ENCODE peak calls at places on chromosomes 16 and 17, in seven cellular contexts. P, R, Q, G, J, F and U are unnamed samples. For H3K9me3, the result is how much of the 10 kb centered on the place peaks cover.

GRCh38 chr17:79545251-79546005 is 65.4 kb downstream of the RBFOX3 start:
- DNase-seq in P (no peak), R (no peak), Q (no peak), G (no peak), J (no peak), F (no peak), U (no peak)

GRCh38 chr16:72891291-72892227 is 156.4 kb downstream of the ZFHX3 start:
- DNase-seq in P (no peak), R (no peak), Q (no peak), G (no peak), J (no peak), F (no peak), U (no peak)

GRCh38 chr16:49280022-49280741 is 1.5 kb downstream of the CBLN1 start:
- DNase-seq in P (peak), R (no peak), Q (no peak), G (no peak), J (no peak), F (no peak), U (no peak)

GRCh38 chr17:17071531-17072360 is 29.5 kb downstream of the MPRIP start:
- DNase-seq in P (no peak), R (no peak), Q (no peak), G (no peak), J (no peak), F (no peak), U (no peak)

GRCh38 chr17:27512511-27513346 is 56.5 kb downstream of the KSR1 start:
- DNase-seq in P (no peak), R (no peak), Q (no peak), G (peak), J (no peak), F (no peak), U (no peak)

GRCh38 chr16:56910654-56911539 is 21.0 kb upstream of the HERPUD1 start:
- DNase-seq in P (no peak), R (no peak), Q (no peak), G (peak), J (no peak), F (no peak), U (no peak)

GRCh38 chr17:45040459-45040858 is 11.0 kb downstream of the DCAKD start:
- DNase-seq in P (peak), R (no peak), Q (no peak), G (no peak), J (no peak), F (no peak), U (no peak)

GRCh38 chr17:31195305-31195704 is 100.5 kb downstream of the NF1 start:
- DNase-seq in P (no peak), R (no peak), Q (no peak), G (no peak), J (no peak), F (no peak), U (no peak)

GRCh38 chr17:49676276-49676868 is 1.5 kb downstream of the SPOP start:
- DNase-seq in P (peak), R (peak), Q (no peak), G (peak), J (no peak), F (no peak), U (peak)

GRCh38 chr17:45848868-45849535 is 4.3 kb downstream of the SPPL2C start:
- DNase-seq in P (no peak), R (no peak), Q (no peak), G (no peak), J (no peak), F (no peak), U (no peak)

GRCh38 chr16:24731722-24732419 is 2.4 kb downstream of the TNRC6A start:
- DNase-seq in P (no peak), R (no peak), Q (no peak), G (no peak), J (no peak), F (no peak), U (peak)

GRCh38 chr16:19804538-19805323 is 79.9 kb downstream of the GPRC5B start:
- DNase-seq in P (peak), R (peak), Q (peak), G (no peak), J (no peak), F (peak), U (peak)

GRCh38 chr16:10744370-10745030 is 858 bp downstream of the NUBP1 start:
- DNase-seq in P (no peak), R (no peak), Q (no peak), G (peak), J (no peak), F (no peak), U (no peak)

GRCh38 chr16:89658221-89658879 is 714 bp downstream of the SPATA33 start:
- DNase-seq in P (no peak), R (no peak), Q (no peak), G (no peak), J (no peak), F (no peak), U (no peak)

GRCh38 chr17:3966720-3967363 is 2.6 kb upstream of the ATP2A3 start:
- DNase-seq in P (no peak), R (no peak), Q (no peak), G (no peak), J (no peak), F (no peak), U (no peak)

GRCh38 chr17:2815781-2816185 is 19.5 kb downstream of the RAP1GAP2 start:
- DNase-seq in P (no peak), R (no peak), Q (no peak), G (no peak), J (no peak), F (no peak), U (no peak)

GRCh38 chr17:39867891-39868553 is at the start of gene ZPBP2:
- DNase-seq in P (no peak), R (peak), Q (no peak), G (no peak), J (no peak), F (no peak), U (peak)

GRCh38 chr16:53035176-53035942 is 17.3 kb downstream of the CHD9NB start:
- DNase-seq in P (no peak), R (no peak), Q (no peak), G (no peak), J (no peak), F (no peak), U (no peak)

GRCh38 chr17:16352838-16353701 is at the start of gene CENPV:
- DNase-seq in P (peak), R (peak), Q (peak), G (peak), J (peak), F (peak), U (peak)

GRCh38 chr17:56636276-56636675 is 42.8 kb downstream of the NOG start:
- DNase-seq in P (no peak), R (no peak), Q (no peak), G (no peak), J (no peak), F (no peak), U (no peak)

GRCh38 chr16:12971216-12971615 is 69.8 kb downstream of the SHISA9 start:
- DNase-seq in P (no peak), R (no peak), Q (no peak), G (no peak), J (no peak), F (no peak), U (no peak)

GRCh38 chr17:163514-164103 is 17.8 kb downstream of the DOC2B start:
- DNase-seq in P (peak), R (no peak), Q (no peak), G (no peak), J (no peak), F (no peak), U (no peak)

GRCh38 chr17:78359936-78360370 is at the start of gene SOCS3:
- DNase-seq in P (peak), R (peak), Q (peak), G (peak), J (peak), F (peak), U (peak)

DNA sequence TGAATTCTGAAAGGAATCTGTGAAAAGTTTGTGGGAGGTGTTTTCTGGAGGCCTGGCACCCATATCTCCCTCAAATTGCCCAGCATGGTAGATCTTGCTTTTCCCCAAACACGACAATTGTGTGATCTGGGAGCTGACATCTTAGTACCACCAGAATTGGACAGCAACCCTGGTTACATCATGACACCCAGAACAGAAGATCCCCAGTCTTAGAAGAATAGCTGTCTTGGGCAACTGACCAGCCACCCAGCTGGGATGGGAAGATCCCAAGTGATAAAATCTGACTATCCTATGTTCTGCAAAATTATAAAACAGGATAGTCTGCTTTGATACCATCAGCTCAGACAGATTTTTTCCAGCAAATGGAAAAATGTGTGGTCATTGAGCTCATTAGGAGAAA is 235.3 kb downstream of the CDH13 start:
- DNase-seq in P (no peak), R (no peak), Q (no peak), G (no peak), J (no peak), F (no peak), U (no peak)
- H3K9me3 ChIP-seq in P (under half), R (under half), Q (under half), G (under half), J (under half), F (under half), U (under half)

GRCh38 chr17:52666264-52666663 is 507.8 kb upstream of the CA10 start:
- DNase-seq in P (no peak), R (no peak), Q (no peak), G (no peak), J (no peak), F (no peak), U (no peak)
- H3K9me3 ChIP-seq in P (under half), R (under half), Q (under half), G (under half), J (under half), F (under half), U (under half)

GRCh38 chr16:64907844-64908243 is 214.0 kb downstream of the CDH11 start:
- DNase-seq in P (no peak), R (no peak), Q (no peak), G (peak), J (no peak), F (no peak), U (no peak)

DNA sequence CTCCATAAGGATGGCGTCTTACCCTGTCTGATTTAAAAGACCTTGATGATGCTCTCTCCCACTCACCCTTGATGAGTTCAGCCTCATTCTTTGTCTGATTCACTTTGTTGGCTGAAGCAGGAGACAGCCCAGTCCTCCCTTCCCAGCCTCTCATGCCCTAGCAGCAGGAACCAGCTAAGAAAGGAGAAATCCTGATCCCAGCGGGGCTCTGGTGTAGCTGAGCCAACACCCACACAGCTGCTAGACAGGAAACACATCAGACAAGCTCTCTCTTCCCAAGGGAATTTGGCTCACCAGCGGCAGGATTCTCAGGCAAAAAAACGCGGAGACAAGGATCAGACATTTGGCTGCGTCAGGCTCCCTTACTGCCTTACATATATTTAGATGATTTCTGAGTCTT is 211.5 kb downstream of the CDH11 start:
- DNase-seq in P (no peak), R (no peak), Q (no peak), G (peak), J (no peak), F (no peak), U (no peak)
- H3K9me3 ChIP-seq in P (under half), R (under half), Q (under half), G (under half), J (under half), F (under half), U (under half)

DNA sequence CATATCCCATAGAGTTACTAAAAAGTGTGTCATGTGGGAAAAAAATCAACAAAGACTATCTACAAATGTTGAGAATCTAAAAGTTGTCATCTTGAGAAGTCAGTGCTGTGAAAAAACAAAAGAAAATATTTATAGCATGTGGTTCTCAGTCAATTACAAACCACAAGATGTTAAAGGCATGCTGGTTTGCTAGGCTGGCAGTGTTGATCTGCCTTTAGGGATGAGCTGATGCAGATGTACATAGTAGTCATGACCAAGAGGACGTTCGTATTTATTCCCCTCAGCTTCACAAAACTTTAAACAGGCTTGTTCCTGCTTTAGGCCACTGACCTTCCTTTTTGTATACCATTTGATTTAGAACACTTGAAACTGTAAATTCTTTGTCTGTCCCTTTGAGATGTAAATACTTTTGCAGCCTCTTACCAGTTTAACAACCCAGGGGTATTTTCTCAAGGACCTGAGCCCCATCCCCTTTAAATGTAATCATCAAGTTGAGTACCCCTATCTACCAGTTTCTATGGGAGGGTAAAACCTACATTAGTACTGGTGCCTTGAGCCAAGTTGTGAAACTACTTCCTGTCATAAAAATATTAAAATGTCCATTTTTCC is 446.6 kb downstream of the KCNJ18 start:
- DNase-seq in P (no peak), R (no peak), Q (no peak), G (no peak), J (no peak), F (no peak), U (no peak)
- H3K9me3 ChIP-seq in P (under half), R (under half), Q (under half), G (under half), J (under half), F (under half), U (under half)

DNA sequence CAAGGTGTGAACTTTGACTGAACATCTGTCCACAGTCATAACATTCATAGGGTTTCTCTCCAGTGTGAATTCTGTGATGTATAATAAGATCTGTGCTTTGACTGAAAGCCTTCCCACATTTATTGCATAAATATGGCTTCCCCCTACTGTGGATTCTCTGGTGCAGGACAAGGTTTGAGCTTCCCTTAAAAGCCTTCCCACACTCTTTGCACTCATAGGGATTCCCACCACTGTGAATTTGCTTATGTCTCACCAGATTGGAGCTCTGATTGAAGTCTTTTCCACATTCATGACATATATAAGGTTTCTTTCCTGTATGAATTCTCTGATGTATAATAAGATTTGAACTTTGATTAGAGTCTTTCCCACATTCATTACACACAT is 8.3 kb downstream of the ZNF594 start:
- DNase-seq in P (no peak), R (no peak), Q (no peak), G (no peak), J (no peak), F (no peak), U (no peak)
- H3K9me3 ChIP-seq in P (half or more), R (half or more), Q (under half), G (half or more), J (half or more), F (under half), U (half or more)